ENCODE peak calls at places on chromosome 2, in six cellular contexts. B is stomach, T is tibial nerve, O is heart left ventricle, X is sigmoid colon, H is HCT116. F is an unnamed sample.
A peak's percentile ranks its signal among the peaks of the same experiment; 100 is the strongest.

GRCh38 chr2:197804758-197805597 is 585 bp downstream of the PLCL1 start:
- DNase-seq in X (peak; percentile 80), B (no peak), T (peak; percentile 44), O (peak; percentile 51), H (no peak), F (no peak)

GRCh38 chr2:134783912-134784311 is 54.5 kb upstream of the ACMSD start:
- DNase-seq in X (no peak), T (no peak), H (no peak), O (no peak), B (no peak), F (no peak)

GRCh38 chr2:126042089-126042488 is 613.9 kb upstream of the GYPC start:
- DNase-seq in T (no peak), B (no peak), X (no peak), O (no peak), H (no peak), F (no peak)

GRCh38 chr2:25339791-25340339 is 1.9 kb downstream of the DNMT3A start:
- DNase-seq in X (peak; percentile 81), T (no peak), H (no peak), O (peak; percentile 73), B (peak; percentile 51), F (no peak)

GRCh38 chr2:12006841-12007240 is 260.4 kb downstream of the LPIN1 start:
- DNase-seq in T (no peak), X (no peak), H (no peak), O (no peak), B (no peak), F (no peak)

GRCh38 chr2:215262303-215262702 is 49.6 kb upstream of the ATIC start:
- DNase-seq in O (no peak), H (no peak), T (no peak), X (no peak), B (no peak), F (no peak)

GRCh38 chr2:55986001-55986400 is 62.4 kb upstream of the EFEMP1 start:
- DNase-seq in B (no peak), X (no peak), H (no peak), O (no peak), T (no peak), F (no peak)

GRCh38 chr2:161165266-161165665 is 5.0 kb downstream of the TANK start:
- DNase-seq in X (no peak), H (no peak), B (no peak), O (no peak), T (no peak), F (no peak)

GRCh38 chr2:215505044-215505786 is 69.3 kb upstream of the FN1 start:
- DNase-seq in T (no peak), B (no peak), H (no peak), O (no peak), X (no peak), F (no peak)

GRCh38 chr2:43623052-43623451 is 14.0 kb upstream of the PLEKHH2 start:
- DNase-seq in T (no peak), O (peak; percentile 64), X (peak; percentile 85), B (no peak), H (no peak), F (no peak)

GRCh38 chr2:70670202-70670601 is 97.8 kb downstream of the ADD2 start:
- DNase-seq in H (no peak), T (no peak), O (no peak), X (peak; percentile 12), B (no peak), F (no peak)

GRCh38 chr2:84713441-84713840 is 167.4 kb downstream of the TRABD2A start:
- DNase-seq in H (no peak), O (no peak), X (no peak), B (no peak), T (no peak), F (no peak)

GRCh38 chr2:126687503-126687902 is 31.5 kb downstream of the GYPC start:
- DNase-seq in H (no peak), X (no peak), O (no peak), B (no peak), T (no peak), F (no peak)

GRCh38 chr2:16178551-16179130 is 238.3 kb downstream of the MYCN start:
- DNase-seq in H (no peak), B (no peak), X (no peak), T (no peak), O (no peak), F (no peak)

GRCh38 chr2:33531345-33532059 is 55.1 kb downstream of the RASGRP3 start:
- DNase-seq in H (no peak), O (no peak), X (no peak), B (no peak), T (no peak), F (no peak)

GRCh38 chr2:163269375-163270021 is 430.9 kb upstream of the KCNH7 start:
- DNase-seq in X (no peak), H (no peak), B (no peak), O (no peak), T (no peak), F (no peak)

GRCh38 chr2:180336550-180336949 is 329.5 kb upstream of the CWC22 start:
- DNase-seq in T (no peak), B (no peak), O (no peak), X (no peak), H (no peak), F (no peak)

GRCh38 chr2:70553584-70554337 is at the start of gene TGFA:
- DNase-seq in X (peak; percentile 71), O (peak; percentile 73), T (no peak), B (peak; percentile 86), H (peak; percentile 89), F (peak; percentile 82)

GRCh38 chr2:74985983-74986382 is 27.5 kb downstream of the POLE4 start:
- DNase-seq in X (no peak), H (no peak), B (no peak), T (no peak), O (peak; percentile 42), F (no peak)

GRCh38 chr2:74991977-74992376 is 33.5 kb downstream of the POLE4 start:
- DNase-seq in T (no peak), B (no peak), H (no peak), X (no peak), O (no peak), F (peak; percentile 13)
- TF ChIP-seq POLR2A in T (no peak), B (no peak), H (no peak), X (no peak), O (no peak), F (no peak)

GRCh38 chr2:152650768-152651371 is 66.4 kb downstream of the PRPF40A start:
- DNase-seq in X (no peak), O (no peak), H (no peak), T (no peak), B (no peak), F (no peak)
- TF ChIP-seq POLR2A in X (no peak), O (no peak), H (no peak), T (no peak), B (no peak), F (no peak)

GRCh38 chr2:133433455-133434451 is 134.5 kb downstream of the NCKAP5 start:
- DNase-seq in B (no peak), T (no peak), X (no peak), H (no peak), O (no peak), F (no peak)
- TF ChIP-seq POLR2A in B (no peak), T (no peak), X (no peak), H (no peak), O (no peak), F (no peak)

DNA sequence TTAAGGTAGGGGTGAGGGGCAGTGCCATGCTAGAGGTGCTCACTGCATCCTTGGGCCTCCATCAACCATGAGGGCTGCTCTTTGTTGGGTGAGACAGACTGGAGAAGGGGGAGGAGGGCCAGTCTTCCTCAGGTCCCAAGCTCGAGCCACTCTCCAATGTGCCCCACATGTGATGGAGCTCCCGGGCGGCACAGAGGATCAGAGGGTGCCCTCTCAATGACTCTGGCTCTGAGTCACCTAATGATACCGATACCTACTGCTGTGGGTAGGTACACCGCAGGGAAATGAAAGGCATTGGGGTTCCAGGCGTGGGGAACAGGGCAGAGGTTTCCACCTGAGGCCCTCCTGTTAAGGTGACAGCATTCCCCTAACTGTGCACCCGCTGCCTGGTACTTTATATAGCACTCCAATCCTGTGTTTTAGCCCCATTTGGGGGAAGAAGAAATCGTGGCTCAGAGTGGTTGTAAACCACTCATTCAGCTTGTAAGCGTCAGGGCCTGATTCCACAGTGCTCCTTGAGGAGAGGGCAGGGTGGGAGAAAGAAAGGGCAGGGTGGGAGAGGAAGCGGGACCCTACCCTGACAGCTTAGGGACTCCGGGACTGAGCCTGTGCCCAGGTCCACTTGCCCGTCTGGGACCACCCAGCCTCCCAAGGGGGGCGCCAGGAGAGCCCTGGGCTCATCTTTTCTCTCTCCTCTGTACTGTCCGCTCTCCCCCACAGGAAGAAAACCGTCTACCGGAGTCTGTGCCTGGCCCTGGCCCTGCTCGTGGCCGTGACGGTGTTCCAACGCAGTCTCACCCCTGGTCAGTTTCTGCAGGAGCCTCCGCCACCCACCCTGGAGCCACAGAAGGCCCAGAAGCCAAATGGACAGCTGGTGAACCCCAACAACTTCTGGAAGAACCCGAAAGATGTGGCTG is 1.8 kb downstream of the B3GNT7 start:
- DNase-seq in X (no peak), T (no peak), B (no peak), O (no peak), H (no peak), F (no peak)
- TF ChIP-seq POLR2A in X (peak; percentile 28), T (no peak), B (no peak), O (no peak), H (no peak), F (no peak)

F was measured in H54.